ENCODE peak calls at places on chromosomes 1 and 21, in eight cellular contexts. X is lower lobe of right lung, Q is lung, F is prostate gland, P is H1, G is GM23338, E is transverse colon, R is left ventricle myocardium inferior. Z is an unnamed sample. For H3K36me3, the result is how much of the 10 kb centered on the place peaks cover.

GRCh38 chr1:99820546-99820945 is 29.6 kb upstream of the AGL start:
- DNase-seq in X (no peak), Q (no peak), F (no peak), P (no peak), G (no peak), E (no peak), R (no peak), Z (no peak)

GRCh38 chr1:111406325-111406768 is 21.2 kb downstream of the OVGP1 start:
- DNase-seq in X (no peak), Q (peak), F (peak), P (no peak), G (peak), E (peak), R (no peak), Z (peak)

GRCh38 chr1:229228522-229228921 is 42.4 kb upstream of the RAB4A start:
- DNase-seq in X (no peak), Q (no peak), F (no peak), P (no peak), G (no peak), E (no peak), R (no peak), Z (no peak)

GRCh38 chr21:34679056-34679455 is 10.3 kb downstream of the CLIC6 start:
- DNase-seq in X (no peak), Q (no peak), F (no peak), P (no peak), G (no peak), E (no peak), R (no peak), Z (no peak)

GRCh38 chr1:1989102-1989542 is 14.5 kb downstream of the CFAP74 start:
- DNase-seq in X (no peak), Q (no peak), F (no peak), P (no peak), G (no peak), E (no peak), R (peak), Z (no peak)

GRCh38 chr21:45590726-45591618 is 48.7 kb upstream of the SLC19A1 start:
- DNase-seq in X (peak), Q (no peak), F (no peak), P (no peak), G (peak), E (peak), R (peak), Z (no peak)

GRCh38 chr1:43372172-43372571 is 4.4 kb upstream of the ELOVL1 start:
- DNase-seq in X (no peak), Q (no peak), F (no peak), P (no peak), G (no peak), E (no peak), R (no peak), Z (no peak)

GRCh38 chr1:23904748-23905357 is 8.3 kb downstream of the CNR2 start:
- DNase-seq in X (no peak), Q (no peak), F (no peak), P (no peak), G (no peak), E (no peak), R (no peak), Z (no peak)

GRCh38 chr1:108671142-108671541 is 10.2 kb upstream of the HENMT1 start:
- DNase-seq in X (no peak), Q (no peak), F (no peak), P (no peak), G (no peak), E (no peak), R (no peak), Z (no peak)

GRCh38 chr1:17090844-17091243 is 28.4 kb downstream of the PADI2 start:
- DNase-seq in X (no peak), Q (no peak), F (no peak), P (no peak), G (no peak), E (no peak), R (no peak), Z (peak)

GRCh38 chr1:243268284-243268653 is 12.4 kb downstream of the SDCCAG8 start:
- DNase-seq in X (no peak), Q (no peak), F (no peak), P (no peak), G (no peak), E (no peak), R (no peak), Z (no peak)

GRCh38 chr1:62905872-62906271 is 121.9 kb downstream of the ATG4C start:
- DNase-seq in X (no peak), Q (no peak), F (no peak), P (no peak), G (peak), E (no peak), R (no peak), Z (no peak)

GRCh38 chr1:52399629-52400028 is 4.6 kb downstream of the ORC1 start:
- DNase-seq in X (no peak), Q (no peak), F (no peak), P (no peak), G (no peak), E (no peak), R (no peak), Z (no peak)

GRCh38 chr1:107196973-107197562 is 56.2 kb downstream of the NTNG1 start:
- DNase-seq in X (no peak), Q (no peak), F (no peak), P (no peak), G (peak), E (peak), R (no peak), Z (peak)

GRCh38 chr1:192575499-192576189 is at the start of gene RGS1:
- DNase-seq in X (peak), Q (no peak), F (no peak), P (no peak), G (peak), E (peak), R (peak), Z (no peak)

GRCh38 chr1:3016641-3017439 is 4.4 kb upstream of the ACTRT2 start:
- DNase-seq in X (no peak), Q (no peak), F (no peak), P (no peak), G (no peak), E (peak), R (peak), Z (no peak)

GRCh38 chr1:55402117-55402516 is 187.0 kb upstream of the USP24 start:
- DNase-seq in X (no peak), Q (no peak), F (no peak), P (no peak), G (no peak), E (no peak), R (no peak), Z (no peak)

GRCh38 chr1:226436472-226436854 is 28.6 kb upstream of the PARP1 start:
- DNase-seq in X (no peak), Q (no peak), F (no peak), P (no peak), G (no peak), E (no peak), R (no peak), Z (no peak)

GRCh38 chr1:153760440-153760839 is 14.8 kb upstream of the SLC27A3 start:
- DNase-seq in X (no peak), Q (no peak), F (no peak), P (no peak), G (no peak), E (no peak), R (no peak), Z (no peak)

GRCh38 chr1:8367571-8368184 is 49.8 kb downstream of the SLC45A1 start:
- DNase-seq in X (no peak), Q (no peak), F (no peak), P (no peak), G (no peak), E (no peak), R (no peak), Z (peak)

GRCh38 chr1:180994262-180994661 is 28.4 kb downstream of the STX6 start:
- DNase-seq in X (no peak), Q (no peak), F (no peak), P (no peak), G (no peak), E (no peak), R (no peak), Z (no peak)

GRCh38 chr1:43454270-43455011 is 710 bp upstream of the HYI start:
- DNase-seq in X (peak), Q (peak), F (peak), P (peak), G (peak), E (peak), R (peak), Z (peak)

GRCh38 chr1:239998312-239998649 is 93.4 kb upstream of the FMN2 start:
- DNase-seq in X (no peak), Q (no peak), F (no peak), P (no peak), G (no peak), E (no peak), R (no peak), Z (no peak)

GRCh38 chr1:178530037-178530402 is 17.1 kb downstream of the TEX35 start:
- DNase-seq in X (no peak), Q (no peak), F (no peak), P (no peak), G (no peak), E (no peak), R (no peak), Z (no peak)

GRCh38 chr1:46817814-46818213 is 19.0 kb downstream of the CYP4B1 start:
- DNase-seq in X (no peak), Q (no peak), F (no peak), P (no peak), G (no peak), E (no peak), R (no peak), Z (peak)

GRCh38 chr1:168848041-168848440 is 119.0 kb upstream of the DPT start:
- DNase-seq in X (no peak), Q (no peak), F (no peak), P (no peak), G (no peak), E (no peak), R (no peak), Z (no peak)

GRCh38 chr1:214446772-214447556 is 104.4 kb downstream of the PTPN14 start:
- DNase-seq in X (no peak), Q (no peak), F (peak), P (peak), G (peak), E (peak), R (no peak), Z (peak)

GRCh38 chr1:116769050-116769449 is 14.8 kb downstream of the CD2 start:
- DNase-seq in X (no peak), Q (no peak), F (no peak), P (no peak), G (no peak), E (no peak), R (no peak), Z (no peak)

GRCh38 chr1:116770625-116771024 is 16.4 kb downstream of the CD2 start:
- DNase-seq in X (no peak), Q (no peak), F (no peak), P (no peak), G (no peak), E (no peak), R (no peak), Z (no peak)

GRCh38 chr1:116768416-116768815 is 14.2 kb downstream of the CD2 start:
- DNase-seq in X (no peak), Q (no peak), F (no peak), P (no peak), G (no peak), E (no peak), R (no peak), Z (no peak)

GRCh38 chr1:116769994-116770393 is 15.8 kb downstream of the CD2 start:
- DNase-seq in X (no peak), Q (no peak), F (no peak), P (no peak), G (no peak), E (no peak), R (no peak), Z (no peak)

DNA sequence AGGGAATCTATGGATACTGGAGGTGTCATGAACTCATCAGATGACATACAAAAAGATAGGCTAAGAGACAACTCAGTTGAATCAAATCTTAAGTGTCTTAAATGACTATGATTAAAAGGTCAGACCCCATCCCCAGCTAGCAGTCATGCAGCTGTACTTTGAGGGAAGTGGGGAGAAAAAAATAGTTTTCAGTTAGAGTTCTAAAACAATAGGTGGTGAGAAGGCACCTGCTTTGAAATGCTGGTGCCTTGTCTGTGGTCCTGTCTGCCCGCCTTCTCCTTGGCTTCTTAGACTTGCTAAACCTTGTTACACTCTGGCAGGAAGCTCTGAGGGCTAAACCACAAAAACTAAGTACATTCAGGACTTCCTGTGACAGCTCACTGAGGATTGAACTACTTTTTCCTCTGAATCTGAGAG is 15.3 kb downstream of the CD2 start:
- DNase-seq in X (no peak), Q (no peak), F (no peak), P (no peak), G (no peak), E (peak), R (no peak), Z (no peak)
- H3K4me3 ChIP-seq in X (no peak), Q (no peak), F (no peak), P (no peak), G (no peak), E (no peak), R (no peak), Z (no peak)

DNA sequence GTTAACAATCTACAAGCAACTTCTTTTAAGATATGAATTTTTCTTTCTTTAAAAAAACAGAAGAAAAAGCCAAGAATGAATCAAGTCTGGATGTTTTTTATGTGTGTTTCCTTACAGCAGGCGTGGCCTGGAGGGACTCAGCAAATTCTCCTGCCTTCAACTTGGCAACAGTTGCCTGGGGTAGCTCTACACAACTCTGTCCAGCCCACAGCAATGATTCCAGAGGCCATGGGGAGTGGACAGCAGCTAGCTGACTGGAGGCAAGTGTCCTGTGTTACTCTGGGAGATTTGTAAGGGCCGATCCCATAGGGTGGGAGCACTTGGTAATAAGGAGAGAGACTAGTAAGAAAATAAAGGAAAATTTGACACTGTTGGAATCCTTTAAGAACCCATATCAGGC is 13.3 kb upstream of the OLFML3 start:
- DNase-seq in X (no peak), Q (no peak), F (no peak), P (no peak), G (no peak), E (no peak), R (no peak), Z (no peak)
- H3K36me3 ChIP-seq in X (half or more), Q (under half), F (under half), P (half or more), G (under half), E (half or more), R (half or more), Z (under half)

GRCh38 chr21:14684071-14684470 is 138.0 kb upstream of the SAMSN1 start:
- DNase-seq in X (no peak), Q (no peak), F (no peak), P (no peak), G (no peak), E (no peak), R (no peak), Z (no peak)

GRCh38 chr21:14685568-14685967 is 139.5 kb upstream of the SAMSN1 start:
- DNase-seq in X (no peak), Q (no peak), F (no peak), P (no peak), G (no peak), E (no peak), R (no peak), Z (no peak)

GRCh38 chr21:14686466-14687276 is 140.6 kb upstream of the SAMSN1 start:
- DNase-seq in X (no peak), Q (no peak), F (no peak), P (no peak), G (no peak), E (no peak), R (no peak), Z (no peak)

GRCh38 chr21:14688412-14688811 is 142.3 kb upstream of the SAMSN1 start:
- DNase-seq in X (no peak), Q (no peak), F (no peak), P (no peak), G (no peak), E (no peak), R (no peak), Z (no peak)

DNA sequence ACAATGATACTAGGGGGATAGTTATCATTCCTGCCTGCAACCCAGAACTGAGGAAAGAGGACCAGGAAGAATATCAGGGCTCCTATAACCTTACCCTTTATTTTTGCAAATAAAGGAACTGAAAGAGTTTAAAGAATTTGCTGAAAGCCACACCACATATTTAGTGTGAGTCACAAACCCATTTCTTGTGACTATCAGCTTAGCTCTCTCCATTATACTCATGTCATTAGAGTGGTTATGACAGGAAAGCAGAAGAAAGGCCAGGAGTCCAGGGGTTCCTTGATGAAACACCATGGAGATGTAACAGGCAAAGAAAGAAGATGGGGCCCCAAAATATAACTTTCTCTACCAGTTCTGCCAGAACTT is 141.1 kb upstream of the SAMSN1 start:
- DNase-seq in X (no peak), Q (no peak), F (no peak), P (no peak), G (no peak), E (no peak), R (no peak), Z (no peak)
- H3K4me3 ChIP-seq in X (no peak), Q (no peak), F (no peak), P (no peak), G (no peak), E (no peak), R (no peak), Z (no peak)

GRCh38 chr1:24921938-24922662 is 8.0 kb downstream of the RUNX3 start:
- DNase-seq in X (no peak), Q (no peak), F (no peak), P (no peak), G (no peak), E (no peak), R (no peak), Z (no peak)

GRCh38 chr1:24925082-24925779 is 4.8 kb downstream of the RUNX3 start:
- DNase-seq in X (no peak), Q (no peak), F (no peak), P (no peak), G (no peak), E (peak), R (no peak), Z (no peak)

GRCh38 chr1:24926596-24927249 is 3.4 kb downstream of the RUNX3 start:
- DNase-seq in X (no peak), Q (no peak), F (no peak), P (no peak), G (peak), E (no peak), R (no peak), Z (peak)

GRCh38 chr1:24925963-24926362 is 4.1 kb downstream of the RUNX3 start:
- DNase-seq in X (no peak), Q (no peak), F (no peak), P (no peak), G (no peak), E (no peak), R (no peak), Z (peak)

DNA sequence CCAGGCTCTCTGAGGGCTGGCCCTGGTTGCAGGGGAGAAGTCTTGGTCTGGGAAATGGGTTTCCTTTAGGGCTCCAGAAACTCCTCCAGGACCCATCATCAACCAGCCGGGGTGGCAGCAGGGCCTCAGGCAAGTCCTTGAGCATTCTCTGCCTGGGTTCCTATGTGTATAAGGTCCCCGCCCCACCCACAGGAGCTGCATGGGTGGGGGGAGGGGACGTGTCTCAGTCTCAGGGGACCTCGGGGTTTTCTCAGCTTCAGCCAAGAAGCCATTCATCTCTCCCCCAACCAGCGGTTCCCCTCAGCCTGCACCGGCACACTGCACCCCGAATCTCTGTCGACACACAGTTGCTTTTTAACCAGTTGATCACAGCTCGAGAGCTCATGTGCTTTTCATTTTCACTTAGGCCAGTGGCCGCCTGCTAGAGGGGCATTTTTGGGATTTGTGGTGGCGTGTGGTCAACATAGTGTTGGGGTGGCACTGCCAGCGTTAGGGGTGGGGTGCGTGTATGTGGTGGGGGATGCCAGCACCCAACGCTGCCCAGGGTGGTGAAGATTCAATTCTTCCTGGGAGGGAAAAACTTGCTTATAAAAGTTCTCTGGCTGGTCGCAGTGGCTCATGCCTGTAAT is 6.5 kb downstream of the RUNX3 start:
- DNase-seq in X (no peak), Q (no peak), F (no peak), P (no peak), G (no peak), E (no peak), R (no peak), Z (no peak)
- H3K36me3 ChIP-seq in X (under half), Q (under half), F (under half), P (under half), G (under half), E (under half), R (under half), Z (under half)

GRCh38 chr1:170665625-170666024 is 1.7 kb downstream of the PRRX1 start:
- DNase-seq in X (no peak), Q (no peak), F (no peak), P (no peak), G (no peak), E (no peak), R (no peak), Z (peak)
- H3K4me3 ChIP-seq in X (peak), Q (no peak), F (no peak), P (no peak), G (peak), E (no peak), R (peak), Z (no peak)

Z was measured in H7.